ENCODE peak calls at places on chromosomes 5 and 9, in nine cellular contexts. H, Q, Z, G, V, A, N, D and M are unnamed samples.
A peak's percentile ranks its signal among the peaks of the same experiment; 100 is the strongest.

GRCh38 chr9:118522093-118523028 is 818.2 kb downstream of the TLR4 start:
- DNase-seq in H (no peak), G (no peak), N (peak; percentile 48), Q (peak; percentile 23), A (no peak), V (peak; percentile 36), D (no peak), Z (peak; percentile 84), M (no peak)

GRCh38 chr5:60014331-60014730 is 120.8 kb upstream of the PDE4D start:
- DNase-seq in D (no peak), Z (no peak), N (no peak), V (no peak), A (no peak), Q (no peak), G (no peak), H (no peak), M (no peak)

GRCh38 chr9:137880160-137880975 is 2.8 kb downstream of the CACNA1B start:
- DNase-seq in D (no peak), Z (no peak), N (no peak), V (no peak), H (no peak), A (no peak), G (no peak), Q (no peak), M (no peak)

GRCh38 chr5:79924936-79925893 is 65.8 kb downstream of the MTX3 start:
- DNase-seq in V (no peak), D (no peak), Z (peak; percentile 65), G (peak; percentile 8), A (no peak), H (no peak), Q (no peak), N (no peak), M (no peak)

GRCh38 chr5:171826132-171826531 is 40.5 kb downstream of the SMIM23 start:
- DNase-seq in A (no peak), N (no peak), D (no peak), Z (no peak), H (no peak), G (no peak), Q (no peak), V (no peak), M (no peak)

GRCh38 chr9:127931092-127931881 is 710 bp upstream of the PIP5KL1 start:
- DNase-seq in A (no peak), V (peak; percentile 46), Q (no peak), N (no peak), D (no peak), G (no peak), H (no peak), Z (peak; percentile 21), M (no peak)

GRCh38 chr5:145803617-145804016 is 31.5 kb downstream of the PRELID2 start:
- DNase-seq in A (no peak), N (no peak), Q (no peak), G (no peak), H (no peak), Z (no peak), D (no peak), V (no peak), M (no peak)

GRCh38 chr5:6583049-6583880 is 49.6 kb downstream of the NSUN2 start:
- DNase-seq in V (no peak), D (peak; percentile 53), A (no peak), Q (peak; percentile 39), N (peak; percentile 66), H (no peak), Z (peak; percentile 82), G (no peak), M (no peak)

GRCh38 chr9:109585841-109586240 is 87.7 kb upstream of the PTPN3 start:
- DNase-seq in H (no peak), G (no peak), Q (no peak), V (no peak), N (no peak), D (no peak), A (no peak), Z (no peak), M (no peak)

GRCh38 chr9:125694478-125694877 is 12.5 kb downstream of the MAPKAP1 start:
- DNase-seq in Q (no peak), D (no peak), A (no peak), V (no peak), G (no peak), N (no peak), Z (peak; percentile 14), H (no peak), M (no peak)

GRCh38 chr5:15703901-15704300 is 203.9 kb downstream of the FBXL7 start:
- DNase-seq in D (no peak), V (no peak), A (no peak), Z (no peak), H (no peak), N (no peak), Q (no peak), G (no peak), M (no peak)

GRCh38 chr5:67149933-67150523 is 46.6 kb downstream of the CD180 start:
- DNase-seq in Z (no peak), G (no peak), H (no peak), V (no peak), D (no peak), A (no peak), Q (no peak), N (no peak), M (no peak)

DNA sequence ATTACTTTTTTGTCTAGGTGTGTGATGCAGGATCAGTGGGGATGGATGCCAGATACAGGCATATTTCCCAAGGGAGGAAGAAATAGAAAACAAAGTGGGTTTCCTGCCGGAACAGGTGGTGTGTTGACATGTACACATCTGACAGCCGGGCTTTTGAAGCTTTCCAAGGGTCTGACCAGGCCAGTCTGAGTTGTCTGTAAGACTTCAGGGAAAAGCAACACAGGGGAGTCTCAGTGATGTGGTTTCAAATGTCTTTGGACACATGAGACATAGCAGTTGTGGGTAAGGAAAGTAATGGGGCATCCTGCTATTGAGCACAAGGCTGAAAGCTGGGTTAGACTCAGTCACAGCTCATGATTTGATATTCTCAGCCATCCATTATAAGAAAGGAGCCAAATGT is 274.8 kb downstream of the PIK3R1 start:
- DNase-seq in G (no peak), Z (no peak), Q (no peak), N (no peak), D (no peak), V (no peak), A (no peak), H (no peak), M (no peak)
- H3K4me3 ChIP-seq in G (no peak overlapping the region), Z (no peak overlapping the region), Q (no peak overlapping the region), N (no peak overlapping the region), D (no peak overlapping the region), V (no peak overlapping the region), A (no peak overlapping the region), H (no peak overlapping the region), M (no peak overlapping the region)

GRCh38 chr9:21395778-21396717 is 10.8 kb upstream of the IFNA2 start:
- DNase-seq in Q (peak; percentile 45), Z (peak; percentile 94), G (peak; percentile 67), N (peak; percentile 71), H (peak; percentile 21), A (no peak), V (peak; percentile 18), D (no peak), M (no peak)

DNA sequence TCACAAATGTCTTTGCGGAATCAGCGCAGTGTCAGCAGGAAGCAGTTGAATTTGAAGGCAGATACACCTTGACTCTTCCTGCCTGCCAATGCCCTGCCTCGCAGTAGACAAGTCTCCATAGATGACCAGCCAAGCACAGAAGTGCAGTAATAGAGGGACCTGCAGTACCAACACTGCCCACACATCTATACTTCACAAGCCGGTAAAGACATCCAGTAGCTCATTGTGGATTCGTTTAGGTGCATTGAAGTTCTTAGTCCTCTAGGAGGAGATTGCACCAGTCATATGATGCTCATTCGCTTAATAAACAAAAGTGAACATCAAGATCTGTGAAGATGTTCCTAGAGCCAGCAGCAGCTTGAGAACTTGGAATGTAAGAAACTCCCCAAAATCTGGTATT is 7.1 kb upstream of the IFNA2 start:
- DNase-seq in N (no peak), Q (no peak), D (no peak), G (no peak), Z (peak; percentile 39), H (peak; percentile 80), A (no peak), V (no peak), M (peak; percentile 2)
- TF ChIP-seq CTCF in N (peak; percentile 21), Q (peak; percentile 17), D (peak; percentile 40), G (peak; percentile 27), Z (peak; percentile 37), H (peak; percentile 35), A (peak; percentile 33), V (peak; percentile 28), M (peak; percentile 31)

GRCh38 chr5:151221574-151221973 is 2.3 kb downstream of the CCDC69 start:
- DNase-seq in N (no peak), Z (no peak), V (no peak), H (no peak), Q (no peak), D (no peak), G (no peak), A (no peak), M (no peak)

GRCh38 chr5:151224372-151224771 is 480 bp upstream of the CCDC69 start:
- DNase-seq in V (no peak), A (no peak), H (no peak), Q (no peak), D (no peak), Z (no peak), G (no peak), N (no peak), M (no peak)

GRCh38 chr5:151223447-151224264 is at the start of gene CCDC69:
- DNase-seq in Z (peak; percentile 85), A (no peak), H (peak; percentile 53), V (peak; percentile 65), D (peak; percentile 84), Q (peak; percentile 80), N (peak; percentile 79), G (peak; percentile 57), M (no peak)

GRCh38 chr5:151222769-151223446 is 984 bp downstream of the CCDC69 start:
- DNase-seq in Q (peak; percentile 47), N (no peak), H (no peak), G (peak; percentile 48), Z (no peak), V (no peak), D (peak; percentile 75), A (no peak), M (no peak)

GRCh38 chr5:151222054-151222768 is 1.7 kb downstream of the CCDC69 start:
- DNase-seq in H (no peak), D (no peak), G (peak; percentile 22), N (no peak), Q (no peak), V (no peak), Z (no peak), A (no peak), M (no peak)
- H3K4me3 ChIP-seq in H (no peak overlapping the region), D (peak overlapping the region; percentile 85), G (peak overlapping the region; percentile 67), N (no peak overlapping the region), Q (peak overlapping the region; percentile 88), V (no peak overlapping the region), Z (no peak overlapping the region), A (no peak overlapping the region), M (no peak overlapping the region)

DNA sequence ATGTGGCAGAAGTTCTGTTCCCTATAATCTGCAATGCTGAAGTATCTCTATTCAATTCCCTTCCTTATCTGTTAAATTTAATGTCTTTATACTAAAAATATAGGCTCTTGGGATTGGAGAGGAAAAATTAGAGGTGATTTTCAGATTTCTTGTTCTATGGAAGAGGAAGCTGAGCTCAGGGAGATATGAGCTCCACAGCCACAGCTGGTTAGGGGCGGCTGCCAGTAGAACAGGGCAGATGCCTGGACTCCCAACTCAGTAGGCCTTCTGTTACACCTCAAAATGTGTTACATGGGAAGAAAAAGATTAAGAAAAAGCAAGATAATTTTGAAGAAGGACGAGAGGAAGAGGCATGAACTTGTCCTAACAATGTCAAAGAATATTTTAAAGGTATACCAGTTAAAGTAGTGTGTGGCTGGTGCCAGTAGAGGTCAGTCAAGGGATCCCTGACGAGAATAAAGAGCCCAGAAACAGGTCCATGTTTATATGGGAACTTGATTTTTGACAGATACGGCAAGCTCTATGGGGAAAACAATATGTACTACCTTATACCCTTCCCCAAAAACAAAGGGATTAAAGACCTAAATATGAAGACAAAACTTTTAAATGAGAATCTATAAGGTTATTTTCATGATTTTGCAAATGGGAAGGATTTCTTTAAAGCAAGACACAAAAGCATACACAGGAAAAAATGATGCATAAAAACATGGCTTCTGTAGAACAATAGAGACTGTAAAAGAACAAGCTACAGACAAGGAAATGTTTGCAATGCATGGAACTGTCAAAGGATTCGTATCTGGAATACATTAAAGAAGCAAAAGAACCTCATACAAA is 28.7 kb downstream of the DNAJC21 start:
- DNase-seq in G (no peak), A (no peak), Q (no peak), V (no peak), H (no peak), Z (peak; percentile 46), D (no peak), N (no peak), M (no peak)
- TF ChIP-seq CTCF in G (peak; percentile 45), A (peak; percentile 73), Q (peak; percentile 61), V (peak; percentile 67), H (peak; percentile 9), Z (peak; percentile 69), D (peak; percentile 61), N (peak; percentile 27), M (peak; percentile 55)